ENCODE peak calls at places on chromosomes 3 and 15, in eight cellular contexts. Q is uterus, C is endothelial cell of umbilical vein, G is sigmoid colon, X is heart left ventricle, R is IMR-90, H is stomach, M is suprapubic skin. O is an unnamed sample.
A peak's percentile ranks its signal among the peaks of the same experiment; 100 is the strongest.

GRCh38 chr15:82624008-82624407 is 23.2 kb downstream of the CPEB1 start:
- DNase-seq in Q (no peak), C (no peak), G (no peak), X (no peak), R (no peak), H (no peak), M (no peak), O (no peak)

GRCh38 chr3:48478631-48479555 is 25.1 kb downstream of the SHISA5 start:
- DNase-seq in Q (no peak), C (peak; percentile 31), G (no peak), X (no peak), R (no peak), H (no peak), M (peak; percentile 59), O (no peak)

GRCh38 chr3:78707094-78707493 is 1060.7 kb downstream of the ROBO1 start:
- DNase-seq in Q (no peak), C (no peak), G (no peak), X (no peak), R (no peak), H (no peak), M (no peak), O (no peak)

GRCh38 chr15:27463699-27464098 is 492.7 kb downstream of the GABRG3 start:
- DNase-seq in Q (no peak), C (no peak), G (no peak), X (no peak), R (no peak), H (no peak), M (no peak), O (no peak)

GRCh38 chr3:166013073-166013679 is 176.0 kb upstream of the BCHE start:
- DNase-seq in Q (no peak), C (peak; percentile 32), G (no peak), X (no peak), R (peak; percentile 37), H (no peak), M (no peak), O (no peak)

GRCh38 chr3:138950006-138950644 is 3.1 kb downstream of the FOXL2NB start:
- DNase-seq in Q (no peak), C (no peak), G (no peak), X (no peak), R (peak; percentile 28), H (no peak), M (no peak), O (peak; percentile 17)

GRCh38 chr3:49725906-49726681 is 2.3 kb upstream of the GMPPB start:
- DNase-seq in Q (no peak), C (no peak), G (no peak), X (no peak), R (no peak), H (peak; percentile 70), M (no peak), O (no peak)

GRCh38 chr3:190494907-190495306 is 19.0 kb upstream of the IL1RAP start:
- DNase-seq in Q (no peak), C (no peak), G (no peak), X (no peak), R (no peak), H (no peak), M (no peak), O (no peak)

GRCh38 chr15:69319384-69320375 is 21.0 kb downstream of the PAQR5 start:
- DNase-seq in Q (no peak), C (no peak), G (no peak), X (no peak), R (no peak), H (no peak), M (no peak), O (no peak)

GRCh38 chr15:39194431-39194830 is 386.4 kb upstream of the THBS1 start:
- DNase-seq in Q (no peak), C (peak; percentile 83), G (no peak), X (no peak), R (peak; percentile 65), H (no peak), M (no peak), O (no peak)

GRCh38 chr15:43299411-43299810 is 31.0 kb downstream of the LCMT2 start:
- DNase-seq in Q (no peak), C (no peak), G (no peak), X (no peak), R (no peak), H (no peak), M (no peak), O (no peak)

GRCh38 chr3:38141173-38141951 is 2.9 kb downstream of the MYD88 start:
- DNase-seq in Q (no peak), C (no peak), G (no peak), X (no peak), R (no peak), H (no peak), M (no peak), O (peak; percentile 3)

GRCh38 chr3:83953417-83954089 is 1005.2 kb upstream of the CADM2 start:
- DNase-seq in Q (no peak), C (no peak), G (no peak), X (no peak), R (no peak), H (no peak), M (no peak), O (no peak)

GRCh38 chr15:77654975-77655374 is 22.3 kb upstream of the LINGO1 start:
- DNase-seq in Q (no peak), C (no peak), G (no peak), X (no peak), R (no peak), H (no peak), M (no peak), O (no peak)

GRCh38 chr15:70833897-70834765 is 19.8 kb downstream of the LARP6 start:
- DNase-seq in Q (no peak), C (peak; percentile 76), G (no peak), X (no peak), R (peak; percentile 91), H (no peak), M (no peak), O (no peak)

GRCh38 chr3:133572158-133573053 is 1.1 kb upstream of the CDV3 start:
- DNase-seq in Q (no peak), C (no peak), G (no peak), X (no peak), R (peak; percentile 53), H (no peak), M (no peak), O (no peak)

GRCh38 chr3:13403818-13404216 is 16.3 kb downstream of the NUP210 start:
- DNase-seq in Q (no peak), C (no peak), G (no peak), X (no peak), R (no peak), H (no peak), M (no peak), O (no peak)

GRCh38 chr15:82910721-82911120 is 41.8 kb downstream of the HOMER2 start:
- DNase-seq in Q (no peak), C (no peak), G (no peak), X (no peak), R (no peak), H (no peak), M (no peak), O (no peak)

GRCh38 chr15:40238927-40239591 is at the start of gene PAK6:
- DNase-seq in Q (peak; percentile 59), C (peak; percentile 11), G (peak; percentile 66), X (no peak), R (peak; percentile 53), H (peak; percentile 84), M (no peak), O (peak; percentile 91)

GRCh38 chr15:89874926-89875564 is 18.7 kb downstream of the AP3S2 start:
- DNase-seq in Q (peak; percentile 73), C (peak; percentile 69), G (peak; percentile 81), X (peak; percentile 66), R (peak; percentile 66), H (peak; percentile 88), M (peak; percentile 84), O (peak; percentile 93)

GRCh38 chr3:111582114-111582461 is 13.1 kb downstream of the ZBED2 start:
- DNase-seq in Q (no peak), C (no peak), G (no peak), X (no peak), R (peak; percentile 90), H (no peak), M (no peak), O (no peak)

GRCh38 chr3:148605551-148605950 is 92.2 kb upstream of the AGTR1 start:
- DNase-seq in Q (no peak), C (no peak), G (no peak), X (no peak), R (no peak), H (no peak), M (no peak), O (no peak)
- H3K27ac ChIP-seq in Q (no peak overlapping the region), C (no peak overlapping the region), G (peak overlapping the region; percentile 76), X (no peak overlapping the region), R (no peak overlapping the region), H (no peak overlapping the region), M (peak overlapping the region; percentile 49), O (no peak overlapping the region)

DNA sequence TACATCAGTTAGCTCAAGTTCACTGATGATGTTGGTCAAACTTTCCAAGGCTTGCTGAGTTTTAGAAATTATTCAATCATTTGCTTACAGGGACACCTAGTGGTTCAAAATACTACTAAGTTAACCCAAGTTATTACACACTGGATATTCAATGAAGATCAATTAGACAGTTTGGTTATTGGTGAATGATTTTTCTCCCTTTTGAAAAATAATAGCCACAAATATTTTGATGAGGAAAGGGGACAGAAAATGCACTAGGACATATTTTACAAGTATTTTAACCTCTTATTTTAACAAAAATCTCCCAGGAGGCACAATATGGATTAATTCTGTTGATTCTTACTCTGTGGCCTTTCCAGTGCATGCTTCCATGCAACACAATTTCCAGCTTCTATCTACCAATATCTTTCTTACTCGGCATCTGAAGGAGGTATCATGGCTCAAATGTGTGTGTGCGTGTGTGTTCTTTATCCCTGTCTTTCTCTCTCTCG is 20.1 kb upstream of the GOLGA6L2 start:
- DNase-seq in Q (no peak), C (peak; percentile 11), G (no peak), X (no peak), R (peak; percentile 11), H (no peak), M (no peak), O (no peak)
- TF ChIP-seq CTCF in Q (no peak), C (no peak), G (peak; percentile 32), X (peak; percentile 41), R (peak; percentile 41), H (peak; percentile 31), M (no peak), O (peak; percentile 31)

DNA sequence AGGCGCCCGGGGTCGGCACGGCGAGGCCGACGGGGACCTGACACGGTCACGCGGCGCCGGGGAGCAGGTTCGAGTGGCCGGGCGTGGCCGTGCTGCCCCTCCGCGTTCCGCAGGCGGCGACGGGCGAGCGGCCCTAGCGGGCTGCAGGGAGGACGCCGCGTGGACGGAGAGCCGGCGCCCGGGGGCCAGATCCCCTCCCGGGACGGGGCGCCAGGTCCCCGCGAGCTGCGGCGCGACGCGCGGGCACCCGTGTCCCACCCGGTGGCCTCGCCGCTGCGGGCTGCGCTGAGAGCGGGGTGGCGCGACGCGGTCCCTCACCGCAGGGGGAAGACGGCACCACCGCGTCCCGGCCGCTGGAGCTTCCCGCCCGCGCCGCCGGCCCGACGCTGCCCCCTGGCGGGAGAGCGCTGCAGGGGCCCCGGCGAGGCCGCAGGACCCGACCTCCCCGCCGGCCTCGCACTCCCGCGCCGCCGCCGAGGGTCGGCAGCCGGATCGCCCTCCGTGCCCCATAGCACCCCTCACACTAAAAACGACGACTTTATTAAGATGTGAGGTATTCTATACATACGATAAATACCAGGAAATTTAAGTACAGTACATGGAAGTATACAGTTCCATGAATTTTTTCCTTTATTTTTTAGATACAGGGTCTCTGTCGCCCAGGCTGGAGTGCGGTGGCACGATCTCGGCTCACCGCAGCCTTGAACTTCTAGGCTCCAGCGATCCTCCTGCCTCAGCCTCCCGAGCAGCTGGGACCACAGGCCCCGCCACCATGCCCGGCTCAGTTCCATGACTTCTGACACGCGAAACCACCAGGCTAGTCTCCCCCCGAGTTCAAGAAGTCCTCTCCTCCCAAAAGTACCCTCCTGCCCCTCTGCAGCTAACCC is 1.3 kb upstream of the PIGZ start:
- DNase-seq in Q (peak; percentile 61), C (peak; percentile 57), G (no peak), X (peak; percentile 59), R (peak; percentile 35), H (peak; percentile 69), M (peak; percentile 69), O (peak; percentile 66)
- TF ChIP-seq POLR2A in Q (no peak), C (peak; percentile 38), G (no peak), X (peak; percentile 11), R (no peak), H (no peak), M (no peak), O (no peak)

GRCh38 chr3:153767601-153768558 is 353.3 kb upstream of the ARHGEF26 start:
- DNase-seq in Q (no peak), C (no peak), G (peak; percentile 57), X (no peak), R (no peak), H (no peak), M (no peak), O (no peak)
- H3K27ac ChIP-seq in Q (no peak overlapping the region), C (no peak overlapping the region), G (no peak overlapping the region), X (no peak overlapping the region), R (no peak overlapping the region), H (no peak overlapping the region), M (no peak overlapping the region), O (no peak overlapping the region)

O was measured in body of pancreas.